ENCODE peak calls at places on chromosomes 7 and 10, in six cellular contexts. V is small intestine, D is fibroblast of lung, H is spleen, R is pancreas, N is A549. M is an unnamed sample.

GRCh38 chr10:47088656-47089354 is 177.6 kb downstream of the PTPN20 start:
- DNase-seq in D (no peak), R (no peak), V (no peak), N (no peak), H (no peak), M (no peak)

GRCh38 chr10:100733319-100733718 is 12.1 kb upstream of the PAX2 start:
- DNase-seq in D (no peak), R (no peak), H (peak; percentile 21), N (no peak), V (no peak), M (no peak)

GRCh38 chr7:114081606-114082425 is 163.0 kb upstream of the PPP1R3A start:
- DNase-seq in D (peak; percentile 57), V (peak; percentile 74), N (peak; percentile 26), R (no peak), H (no peak), M (no peak)

GRCh38 chr10:44864637-44865288 is 46.4 kb upstream of the TMEM72 start:
- DNase-seq in N (peak; percentile 84), R (peak; percentile 100), D (peak; percentile 81), H (peak; percentile 96), V (peak; percentile 80), M (peak; percentile 95)

GRCh38 chr7:13414181-13414580 is 575.3 kb downstream of the ETV1 start:
- DNase-seq in D (no peak), V (no peak), H (no peak), N (no peak), R (no peak), M (no peak)

GRCh38 chr10:118595598-118596425 is at the start of gene PRLHR:
- DNase-seq in N (peak; percentile 35), V (no peak), R (peak; percentile 82), D (peak; percentile 22), H (no peak), M (no peak)

GRCh38 chr7:80346704-80347103 is 165.2 kb downstream of the GNAT3 start:
- DNase-seq in R (no peak), H (no peak), D (peak; percentile 89), V (no peak), N (no peak), M (no peak)

GRCh38 chr7:74587435-74588126 is 69.9 kb upstream of the GTF2I start:
- DNase-seq in N (peak; percentile 96), H (peak; percentile 80), D (peak; percentile 91), V (peak; percentile 50), R (no peak), M (peak; percentile 85)

GRCh38 chr10:7525314-7526016 is 114.6 kb upstream of the SFMBT2 start:
- DNase-seq in R (no peak), V (peak; percentile 60), D (peak; percentile 52), N (peak; percentile 64), H (no peak), M (peak; percentile 81)

GRCh38 chr7:25436413-25436812 is 208.1 kb upstream of the NPVF start:
- DNase-seq in N (no peak), H (no peak), D (no peak), R (no peak), V (no peak), M (no peak)

GRCh38 chr10:22999942-23000341 is 72.1 kb downstream of the ARMC3 start:
- DNase-seq in H (no peak), R (no peak), N (no peak), D (no peak), V (no peak), M (no peak)

GRCh38 chr10:13758302-13758701 is 171.5 kb downstream of the PRPF18 start:
- DNase-seq in D (peak; percentile 89), N (no peak), H (no peak), V (no peak), R (no peak), M (no peak)

GRCh38 chr10:126229701-126230100 is 158.6 kb downstream of the ADAM12 start:
- DNase-seq in D (no peak), N (no peak), V (no peak), H (no peak), R (no peak), M (no peak)

GRCh38 chr10:91883549-91884542 is 25.4 kb downstream of the FGFBP3 start:
- DNase-seq in H (no peak), D (peak; percentile 80), R (no peak), N (no peak), V (peak; percentile 69), M (peak; percentile 23)

GRCh38 chr7:12493407-12493806 is 77.1 kb upstream of the SCIN start:
- DNase-seq in N (no peak), R (no peak), D (peak; percentile 65), H (no peak), V (no peak), M (no peak)

GRCh38 chr10:97456686-97457065 is 10.7 kb downstream of the ZDHHC16 start:
- DNase-seq in H (no peak), V (no peak), N (no peak), D (no peak), R (no peak), M (no peak)

GRCh38 chr7:150370612-150371071 is 2.0 kb downstream of the REPIN1 start:
- DNase-seq in V (no peak), R (no peak), H (no peak), D (peak; percentile 83), N (no peak), M (no peak)

GRCh38 chr7:37510043-37510634 is 61.5 kb upstream of the ELMO1 start:
- DNase-seq in N (peak; percentile 18), H (no peak), R (no peak), V (no peak), D (no peak), M (no peak)

GRCh38 chr7:142873281-142873784 is 12.2 kb downstream of the TRPV6 start:
- DNase-seq in D (no peak), V (peak; percentile 33), R (peak; percentile 63), N (peak; percentile 38), H (no peak), M (no peak)

GRCh38 chr10:101130141-101130540 is 959 bp upstream of the TLX1 start:
- DNase-seq in R (no peak), N (no peak), V (no peak), H (no peak), D (no peak), M (no peak)

GRCh38 chr7:101814996-101815825 is 2.2 kb upstream of the CUX1 start:
- DNase-seq in D (no peak), H (peak; percentile 92), R (peak; percentile 88), N (peak; percentile 69), V (peak; percentile 44), M (peak; percentile 63)

GRCh38 chr7:69012149-69012548 is 586.1 kb upstream of the AUTS2 start:
- DNase-seq in N (no peak), V (no peak), D (no peak), H (no peak), R (no peak), M (no peak)
- H3K9me3 ChIP-seq in N (peaks cover 22% of the 10 kb centered on the region), V (no peaks in the 10 kb centered on the region), D (no peaks in the 10 kb centered on the region), H (peaks cover 9% of the 10 kb centered on the region), R (no peaks in the 10 kb centered on the region), M (no peaks in the 10 kb centered on the region)

DNA sequence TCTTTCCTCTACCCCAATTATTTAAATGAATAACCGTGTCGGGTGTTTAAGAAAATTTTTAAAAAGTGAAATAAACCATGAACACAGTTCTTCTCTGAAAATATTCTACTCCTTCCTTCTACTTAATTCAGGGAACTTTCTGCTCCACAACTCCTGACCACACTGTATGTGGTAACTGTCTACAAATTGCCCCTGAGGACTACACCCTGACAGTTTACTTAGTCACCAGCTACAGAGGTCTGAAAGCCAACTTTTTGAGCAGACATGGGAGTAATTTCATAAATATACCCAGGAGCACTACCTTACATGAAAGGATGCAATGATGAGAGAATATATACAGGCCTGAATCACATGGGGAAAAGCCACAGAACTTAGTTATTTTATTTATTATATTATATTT is 523.2 kb upstream of the SORCS1 start:
- DNase-seq in V (no peak), D (no peak), N (no peak), H (no peak), R (no peak), M (no peak)
- H3K9me3 ChIP-seq in V (no peaks in the 10 kb centered on the region), D (no peaks in the 10 kb centered on the region), N (no peaks in the 10 kb centered on the region), H (no peaks in the 10 kb centered on the region), R (no peaks in the 10 kb centered on the region), M (no peaks in the 10 kb centered on the region)

DNA sequence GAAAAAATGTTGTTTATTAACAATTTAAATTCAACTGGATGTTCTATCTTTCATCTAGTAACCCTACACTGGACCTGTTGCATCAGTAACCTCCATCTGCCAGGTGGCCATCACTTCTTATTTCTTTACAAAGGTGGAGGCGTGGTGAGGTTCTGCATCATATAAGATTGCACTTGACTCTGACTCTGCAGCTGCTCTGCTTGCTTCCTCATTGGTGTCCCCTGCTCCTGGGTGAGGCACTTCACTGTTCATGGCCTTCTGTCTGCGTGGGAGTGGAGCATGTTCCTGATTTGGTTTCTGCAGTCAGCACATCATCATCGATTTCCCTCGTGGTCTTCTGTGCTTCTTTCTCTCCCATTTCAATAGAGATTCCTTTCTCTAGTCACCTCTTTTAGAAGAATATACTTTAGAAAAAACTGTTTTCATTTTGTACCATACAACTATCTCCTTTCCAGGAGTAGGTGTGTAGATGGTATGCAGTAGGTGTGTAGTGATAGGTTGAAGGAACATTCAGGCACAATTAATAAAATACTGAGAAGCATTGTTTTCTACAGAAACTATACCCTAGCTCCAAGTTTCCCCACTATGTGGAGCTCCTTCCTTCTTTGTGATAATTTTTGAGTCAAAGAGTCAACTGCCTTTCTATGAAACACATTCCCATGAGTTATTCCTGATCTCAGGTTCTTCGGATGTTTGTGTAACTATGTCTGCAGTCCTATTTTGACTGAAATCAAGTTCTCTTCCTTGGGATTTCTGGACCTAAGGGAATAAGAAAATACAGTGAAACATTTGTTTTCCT is 231.7 kb upstream of the CNTNAP2 start:
- DNase-seq in R (no peak), D (no peak), N (no peak), V (no peak), H (no peak), M (no peak)
- H3K9me3 ChIP-seq in R (no peaks in the 10 kb centered on the region), D (no peaks in the 10 kb centered on the region), N (peaks cover 3% of the 10 kb centered on the region), V (no peaks in the 10 kb centered on the region), H (no peaks in the 10 kb centered on the region), M (peaks cover 19% of the 10 kb centered on the region)

DNA sequence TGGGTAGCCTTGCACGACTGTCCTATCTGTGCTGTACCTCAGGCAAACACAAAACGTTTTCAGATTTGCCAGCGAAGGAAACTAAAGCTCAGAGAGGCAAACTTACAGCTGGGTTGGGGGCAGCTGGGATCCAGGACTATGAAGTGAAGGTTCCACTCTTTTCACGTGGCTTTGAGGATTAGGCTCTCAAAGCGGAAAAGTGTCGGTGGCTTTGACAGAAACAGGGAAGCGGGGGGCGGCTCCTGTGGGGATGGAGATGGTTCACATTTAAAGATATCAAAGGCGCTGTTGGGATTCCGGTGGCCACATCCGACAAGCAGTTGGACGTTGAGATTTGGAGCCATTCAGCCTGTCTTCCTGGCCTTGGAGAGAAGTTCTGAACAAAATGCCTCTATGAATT is 958.3 kb upstream of the ZNF722 start:
- DNase-seq in V (no peak), H (no peak), N (no peak), D (no peak), R (no peak), M (no peak)
- H3K9me3 ChIP-seq in V (peaks cover 4% of the 10 kb centered on the region), H (peaks cover 21% of the 10 kb centered on the region), N (peaks cover 10% of the 10 kb centered on the region), D (no peaks in the 10 kb centered on the region), R (no peaks in the 10 kb centered on the region), M (no peaks in the 10 kb centered on the region)

GRCh38 chr7:158327571-158328180 is 259.9 kb downstream of the PTPRN2 start:
- DNase-seq in H (peak; percentile 40), V (no peak), N (no peak), R (no peak), D (no peak), M (no peak)
- H3K9me3 ChIP-seq in H (no peaks in the 10 kb centered on the region), V (no peaks in the 10 kb centered on the region), N (peaks cover 12% of the 10 kb centered on the region), R (no peaks in the 10 kb centered on the region), D (peaks cover 11% of the 10 kb centered on the region), M (no peaks in the 10 kb centered on the region)